ENCODE peak calls at places on chromosome 20, in ten cellular contexts. R is AG08395; M is iris pigment epithelial cell; H is left ventricle myocardium inferior; F is ACHN; J is fibroblast of mammary gland; D is stimulated activated CD4-positive, alpha-beta T cell treated with anti-CD3 and anti-CD28 coated beads, TNF-alpha, amount 100 ng/mL, for 24 hours; X is stimulated activated effector memory CD8-positive, alpha-beta T cell treated with anti-CD3 and anti-CD28 coated beads, Interleukin-12 subunit alpha, Interleukin-12 subunit beta, amount 100 ng/mL, for 72 hours; U is A549; Q is naive thymus-derived CD8-positive, alpha-beta T cell. E is an unnamed sample.

GRCh38 chr20:14845199-14846160 is 508.1 kb upstream of the FLRT3 start:
- DNase-seq in R (no peak), M (no peak), H (no peak), F (no peak), J (no peak), D (no peak), X (no peak), U (peak; percentile 81), Q (no peak), E (no peak)

GRCh38 chr20:40416274-40416673 is 272.8 kb downstream of the MAFB start:
- DNase-seq in R (no peak), M (no peak), H (no peak), F (no peak), J (no peak), D (no peak), X (no peak), U (no peak), Q (no peak), E (no peak)

GRCh38 chr20:63942250-63943006 is 13.8 kb downstream of the UCKL1 start:
- DNase-seq in R (peak; percentile 43), M (peak; percentile 56), H (peak; percentile 43), F (peak; percentile 5), J (peak; percentile 20), D (no peak), X (peak; percentile 72), U (peak; percentile 52), Q (no peak), E (no peak)

GRCh38 chr20:10758446-10758845 is 84.6 kb upstream of the JAG1 start:
- DNase-seq in R (no peak), M (peak; percentile 47), H (no peak), F (no peak), J (no peak), D (no peak), X (no peak), U (peak; percentile 17), Q (no peak), E (no peak)

GRCh38 chr20:4820833-4821518 is 99.3 kb downstream of the PRND start:
- DNase-seq in R (peak; percentile 89), M (peak; percentile 68), H (no peak), F (peak; percentile 75), J (peak; percentile 85), D (no peak), X (no peak), U (peak; percentile 50), Q (no peak), E (peak; percentile 41)

GRCh38 chr20:32539817-32540675 is 45.1 kb downstream of the NOL4L start:
- DNase-seq in R (no peak), M (no peak), H (no peak), F (no peak), J (no peak), D (peak; percentile 54), X (peak; percentile 82), U (no peak), Q (peak; percentile 65), E (no peak)

GRCh38 chr20:52420805-52421204 is 229.2 kb upstream of the ZFP64 start:
- DNase-seq in R (peak; percentile 11), M (peak; percentile 6), H (no peak), F (no peak), J (no peak), D (no peak), X (no peak), U (no peak), Q (no peak), E (no peak)

GRCh38 chr20:25033250-25033940 is 24.5 kb downstream of the ACSS1 start:
- DNase-seq in R (no peak), M (no peak), H (no peak), F (no peak), J (no peak), D (no peak), X (no peak), U (no peak), Q (no peak), E (no peak)

GRCh38 chr20:32764000-32764960 is 2.1 kb downstream of the DNMT3B start:
- DNase-seq in R (no peak), M (no peak), H (no peak), F (no peak), J (no peak), D (no peak), X (no peak), U (no peak), Q (no peak), E (no peak)

GRCh38 chr20:24275946-24276705 is 193.3 kb upstream of the SYNDIG1 start:
- DNase-seq in R (no peak), M (no peak), H (no peak), F (no peak), J (no peak), D (no peak), X (no peak), U (no peak), Q (no peak), E (no peak)

GRCh38 chr20:63101781-63102719 is 95.3 kb upstream of the BHLHE23 start:
- DNase-seq in R (peak; percentile 55), M (peak; percentile 56), H (peak; percentile 19), F (peak; percentile 37), J (peak; percentile 34), D (peak; percentile 42), X (peak; percentile 81), U (peak; percentile 61), Q (peak; percentile 76), E (no peak)

GRCh38 chr20:61520761-61521460 is 268.9 kb downstream of the CDH4 start:
- DNase-seq in R (peak; percentile 77), M (peak; percentile 60), H (no peak), F (peak; percentile 25), J (peak; percentile 84), D (no peak), X (no peak), U (no peak), Q (no peak), E (no peak)

GRCh38 chr20:2693286-2693995 is 861 bp downstream of the EBF4 start:
- DNase-seq in R (peak; percentile 17), M (no peak), H (peak; percentile 44), F (peak; percentile 20), J (no peak), D (no peak), X (peak; percentile 67), U (peak; percentile 35), Q (peak; percentile 53), E (no peak)

GRCh38 chr20:39258253-39258652 is 296.1 kb downstream of the DHX35 start:
- DNase-seq in R (no peak), M (no peak), H (no peak), F (no peak), J (no peak), D (no peak), X (no peak), U (no peak), Q (no peak), E (no peak)

GRCh38 chr20:63527184-63527583 is 6.6 kb downstream of the PPDPF start:
- DNase-seq in R (no peak), M (no peak), H (no peak), F (no peak), J (no peak), D (no peak), X (no peak), U (no peak), Q (no peak), E (no peak)

GRCh38 chr20:49466114-49466912 is 16.2 kb downstream of the KCNB1 start:
- DNase-seq in R (no peak), M (no peak), H (no peak), F (no peak), J (no peak), D (no peak), X (no peak), U (no peak), Q (no peak), E (no peak)

GRCh38 chr20:63461364-63461763 is 11.1 kb downstream of the KCNQ2 start:
- DNase-seq in R (peak; percentile 23), M (no peak), H (no peak), F (peak; percentile 26), J (no peak), D (no peak), X (no peak), U (no peak), Q (no peak), E (no peak)

GRCh38 chr20:52275243-52275817 is 83.8 kb upstream of the ZFP64 start:
- DNase-seq in R (no peak), M (no peak), H (no peak), F (no peak), J (no peak), D (no peak), X (no peak), U (no peak), Q (no peak), E (no peak)

GRCh38 chr20:2799688-2800589 is 488 bp downstream of the CPXM1 start:
- DNase-seq in R (peak; percentile 48), M (no peak), H (no peak), F (no peak), J (peak; percentile 34), D (no peak), X (no peak), U (no peak), Q (no peak), E (no peak)

E was measured in kidney epithelial cell.